ENCODE peak calls at places on chromosomes 6 and 20, in ten cellular contexts. T, H, K, J, F, X, C, Q, U and D are unnamed samples. For H3K27me3, H3K4me1 and H3K36me3, the result is how much of the 10 kb centered on the place peaks cover.

GRCh38 chr6:16276991-16277981 is 38.9 kb downstream of the GMPR start:
- DNase-seq in T (peak), H (no peak), K (peak), J (peak), F (peak), X (peak), C (peak), Q (peak), U (no peak), D (no peak)

GRCh38 chr6:108002365-108003221 is 44.6 kb upstream of the SEC63 start:
- DNase-seq in T (peak), H (no peak), K (no peak), J (no peak), F (no peak), X (peak), C (no peak), Q (peak), U (no peak), D (peak)

GRCh38 chr20:57899554-57899953 is 189.7 kb upstream of the PMEPA1 start:
- DNase-seq in T (no peak), H (no peak), K (no peak), J (no peak), F (no peak), X (no peak), C (peak), Q (no peak), U (no peak), D (no peak)

GRCh38 chr6:158649289-158650143 is at the start of gene SYTL3:
- DNase-seq in T (peak), H (peak), K (peak), J (no peak), F (no peak), X (peak), C (peak), Q (no peak), U (peak), D (no peak)

GRCh38 chr6:104705095-104705707 is 154.5 kb downstream of the HACE1 start:
- DNase-seq in T (peak), H (no peak), K (peak), J (no peak), F (no peak), X (peak), C (no peak), Q (peak), U (peak), D (no peak)

GRCh38 chr6:1837868-1838267 is 228.2 kb downstream of the FOXC1 start:
- DNase-seq in T (no peak), H (no peak), K (no peak), J (no peak), F (no peak), X (no peak), C (no peak), Q (peak), U (no peak), D (no peak)

GRCh38 chr6:53461682-53462081 is 83.2 kb downstream of the GCLC start:
- DNase-seq in T (no peak), H (no peak), K (no peak), J (no peak), F (no peak), X (no peak), C (no peak), Q (no peak), U (no peak), D (no peak)

GRCh38 chr6:109793793-109794192 is 102.7 kb downstream of the FIG4 start:
- DNase-seq in T (peak), H (no peak), K (peak), J (peak), F (peak), X (peak), C (no peak), Q (no peak), U (no peak), D (no peak)

GRCh38 chr20:4018015-4018748 is 2.8 kb upstream of the RNF24 start:
- DNase-seq in T (peak), H (no peak), K (no peak), J (no peak), F (no peak), X (no peak), C (no peak), Q (no peak), U (no peak), D (no peak)

GRCh38 chr6:8549381-8549780 is 114.0 kb upstream of the SLC35B3 start:
- DNase-seq in T (no peak), H (no peak), K (no peak), J (no peak), F (no peak), X (no peak), C (no peak), Q (peak), U (no peak), D (no peak)

GRCh38 chr20:61031101-61031830 is 220.8 kb upstream of the CDH4 start:
- DNase-seq in T (no peak), H (no peak), K (no peak), J (no peak), F (no peak), X (no peak), C (no peak), Q (no peak), U (no peak), D (no peak)
- H3K27me3 ChIP-seq in T (under half), H (under half), K (under half), J (under half), F (under half), X (under half), C (under half), Q (under half), U (under half), D (under half)

GRCh38 chr20:45345104-45345936 is 2.9 kb downstream of the SDC4 start:
- DNase-seq in T (no peak), H (no peak), K (no peak), J (no peak), F (no peak), X (no peak), C (no peak), Q (no peak), U (no peak), D (peak)
- H3K4me1 ChIP-seq in T (half or more), H (under half), K (half or more), J (under half), F (half or more), X (under half), C (half or more), Q (under half), U (under half), D (under half)

GRCh38 chr20:62894261-62894660 is 32.0 kb downstream of the DIDO1 start:
- DNase-seq in T (no peak), H (no peak), K (no peak), J (no peak), F (no peak), X (no peak), C (no peak), Q (no peak), U (no peak), D (no peak)
- H3K36me3 ChIP-seq in T (half or more), H (half or more), K (half or more), J (half or more), F (half or more), X (half or more), C (half or more), Q (under half), U (half or more), D (under half)

DNA sequence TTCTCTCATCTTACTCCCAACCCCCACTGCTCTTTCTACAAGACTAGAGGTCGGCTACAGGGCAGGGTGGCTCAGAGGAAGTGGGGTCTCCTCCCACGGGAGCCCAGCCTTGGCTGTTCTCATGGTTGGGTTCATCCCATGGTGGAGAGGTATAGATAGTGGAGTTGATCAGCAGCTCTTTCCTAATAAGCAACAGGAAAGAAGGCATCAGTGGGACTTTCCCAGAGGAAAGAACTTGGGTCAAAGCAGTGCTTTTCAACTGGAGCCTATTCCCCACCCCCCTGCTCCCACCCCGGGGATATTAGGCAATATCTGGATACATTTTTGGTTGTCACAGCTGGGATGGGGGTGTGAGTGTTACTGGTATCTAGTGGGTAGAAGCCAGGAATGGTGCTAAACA is 200.9 kb downstream of the NFATC2 start:
- DNase-seq in T (no peak), H (no peak), K (no peak), J (no peak), F (no peak), X (peak), C (peak), Q (no peak), U (no peak), D (no peak)
- H3K27me3 ChIP-seq in T (under half), H (under half), K (under half), J (under half), F (under half), X (under half), C (under half), Q (under half), U (under half), D (under half)

GRCh38 chr6:157503018-157503747 is 122.2 kb downstream of the ZDHHC14 start:
- DNase-seq in T (no peak), H (no peak), K (no peak), J (no peak), F (no peak), X (no peak), C (no peak), Q (no peak), U (no peak), D (no peak)

GRCh38 chr6:157497579-157497978 is 116.6 kb downstream of the ZDHHC14 start:
- DNase-seq in T (peak), H (no peak), K (no peak), J (no peak), F (no peak), X (no peak), C (no peak), Q (no peak), U (no peak), D (no peak)

GRCh38 chr6:157500022-157500421 is 119.0 kb downstream of the ZDHHC14 start:
- DNase-seq in T (no peak), H (no peak), K (no peak), J (no peak), F (no peak), X (no peak), C (no peak), Q (no peak), U (no peak), D (no peak)

GRCh38 chr6:157496534-157497095 is 115.6 kb downstream of the ZDHHC14 start:
- DNase-seq in T (no peak), H (no peak), K (no peak), J (no peak), F (no peak), X (no peak), C (no peak), Q (no peak), U (no peak), D (no peak)

DNA sequence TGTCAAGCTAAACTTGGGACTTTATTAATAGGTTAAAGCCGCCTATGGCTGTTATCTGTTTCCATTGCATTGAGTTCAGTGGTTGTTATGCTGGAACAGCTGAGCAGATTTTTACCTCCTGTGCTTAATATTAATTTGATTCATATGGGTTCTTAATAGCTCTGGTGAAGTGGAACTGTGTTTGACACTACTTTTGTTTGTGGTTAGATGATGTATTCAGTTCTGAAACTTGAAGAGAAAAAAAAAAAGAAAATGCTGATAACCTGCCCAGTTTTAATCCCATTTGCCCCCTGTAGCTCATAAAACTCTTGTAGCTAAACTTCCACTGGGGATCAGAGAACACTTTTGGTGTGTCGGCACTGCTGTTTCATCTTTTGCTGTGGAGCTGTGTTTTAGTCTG is 117.8 kb downstream of the ZDHHC14 start:
- DNase-seq in T (no peak), H (no peak), K (no peak), J (no peak), F (no peak), X (no peak), C (no peak), Q (no peak), U (no peak), D (no peak)
- H3K4me1 ChIP-seq in T (under half), H (under half), K (under half), J (under half), F (under half), X (under half), C (under half), Q (under half), U (under half), D (under half)